ENCODE peak calls at places on chromosomes 7 and 10, in ten cellular contexts. E is NCI-H1048; K is stimulated activated CD8-positive, alpha-beta memory T cell treated with anti-CD3 and anti-CD28 coated beads, Interleukin-2, amount 100 ng/mL, for 1 hour; U is LoVo; M is kidney tubule cell; D is AG04450; F is kidney; S is activated T-helper 1 cell treated with anti-CD3 and anti-CD28 coated beads, Interleukin-12 subunit alpha, Interleukin-12 subunit beta, Interleukin-2, Interleukin-4 antibody, amounts not matched to agents 30 ng/mL and 10 ng/mL and 1 ng/mL, durations not matched to agents 14 hours and 24 hours and 36 hours; Y is Panc1; H is HT1080. N is an unnamed sample.

GRCh38 chr10:4057725-4058513 is 272.9 kb upstream of the KLF6 start:
- DNase-seq in E (no peak), K (no peak), U (peak), M (no peak), D (no peak), F (no peak), S (no peak), Y (no peak), H (no peak), N (no peak)

GRCh38 chr10:101301111-101301731 is 52.7 kb upstream of the BTRC start:
- DNase-seq in E (peak), K (no peak), U (peak), M (peak), D (peak), F (no peak), S (no peak), Y (no peak), H (peak), N (no peak)

GRCh38 chr10:31707578-31708411 is 220.8 kb downstream of the ARHGAP12 start:
- DNase-seq in E (no peak), K (no peak), U (no peak), M (peak), D (peak), F (peak), S (peak), Y (no peak), H (peak), N (no peak)

GRCh38 chr10:33163941-33164824 is 170.3 kb downstream of the NRP1 start:
- DNase-seq in E (no peak), K (no peak), U (no peak), M (no peak), D (no peak), F (no peak), S (no peak), Y (no peak), H (no peak), N (no peak)

GRCh38 chr7:100895956-100896742 is 461 bp upstream of the ACHE start:
- DNase-seq in E (no peak), K (no peak), U (peak), M (peak), D (no peak), F (peak), S (no peak), Y (no peak), H (no peak), N (no peak)

GRCh38 chr10:88045544-88046415 is 182.4 kb downstream of the PTEN start:
- DNase-seq in E (no peak), K (no peak), U (no peak), M (no peak), D (no peak), F (no peak), S (no peak), Y (no peak), H (no peak), N (no peak)

GRCh38 chr7:7808156-7808555 is 89.7 kb upstream of the RPA3 start:
- DNase-seq in E (no peak), K (no peak), U (peak), M (peak), D (peak), F (no peak), S (no peak), Y (no peak), H (no peak), N (no peak)

GRCh38 chr10:94673614-94674321 is 9.8 kb upstream of the CYP2C18 start:
- DNase-seq in E (no peak), K (no peak), U (no peak), M (peak), D (no peak), F (no peak), S (no peak), Y (no peak), H (peak), N (no peak)

GRCh38 chr10:130807096-130807495 is 504.4 kb downstream of the TCERG1L start:
- DNase-seq in E (no peak), K (no peak), U (no peak), M (no peak), D (no peak), F (peak), S (no peak), Y (no peak), H (no peak), N (no peak)

GRCh38 chr7:13262929-13263530 is 575.6 kb downstream of the ARL4A start:
- DNase-seq in E (no peak), K (no peak), U (peak), M (peak), D (peak), F (no peak), S (no peak), Y (no peak), H (no peak), N (no peak)